ENCODE peak calls at places on chromosomes 2 and 18, in eight cellular contexts. One of them, this sample, is unnamed.

GRCh38 chr2:12762337-12762736 is 45.6 kb downstream of the TRIB2 start:
- DNase-seq in mammary epithelial cell: no peak
- DNase-seq in astrocyte of the spinal cord: no peak
- DNase-seq in AG10803: no peak
- DNase-seq in skeletal muscle cell: no peak
- DNase-seq in naive thymus-derived CD4-positive, alpha-beta T cell: no peak
- DNase-seq in astrocyte: no peak
- DNase-seq in transverse colon: no peak
- DNase-seq in this sample: no peak

GRCh38 chr2:31122133-31122532 is 16.1 kb downstream of the GALNT14 start:
- DNase-seq in naive thymus-derived CD4-positive, alpha-beta T cell: no peak
- DNase-seq in AG10803: no peak
- DNase-seq in transverse colon: no peak
- DNase-seq in mammary epithelial cell: no peak
- DNase-seq in astrocyte of the spinal cord: no peak
- DNase-seq in skeletal muscle cell: no peak
- DNase-seq in astrocyte: no peak
- DNase-seq in this sample: no peak

GRCh38 chr2:162113771-162114168 is 38.3 kb downstream of the GCG start:
- DNase-seq in astrocyte: peak; percentile 79
- DNase-seq in AG10803: peak; percentile 77
- DNase-seq in naive thymus-derived CD4-positive, alpha-beta T cell: no peak
- DNase-seq in astrocyte of the spinal cord: peak; percentile 53
- DNase-seq in mammary epithelial cell: peak; percentile 71
- DNase-seq in transverse colon: no peak
- DNase-seq in skeletal muscle cell: no peak
- DNase-seq in this sample: no peak

GRCh38 chr2:114807666-114808065 is 365.2 kb downstream of the DPP10 start:
- DNase-seq in transverse colon: no peak
- DNase-seq in mammary epithelial cell: no peak
- DNase-seq in naive thymus-derived CD4-positive, alpha-beta T cell: no peak
- DNase-seq in skeletal muscle cell: no peak
- DNase-seq in astrocyte of the spinal cord: no peak
- DNase-seq in AG10803: no peak
- DNase-seq in astrocyte: no peak
- DNase-seq in this sample: no peak

GRCh38 chr2:42918041-42918440 is 125.7 kb upstream of the HAAO start:
- DNase-seq in skeletal muscle cell: no peak
- DNase-seq in transverse colon: no peak
- DNase-seq in naive thymus-derived CD4-positive, alpha-beta T cell: no peak
- DNase-seq in astrocyte of the spinal cord: no peak
- DNase-seq in mammary epithelial cell: no peak
- DNase-seq in astrocyte: no peak
- DNase-seq in AG10803: no peak
- DNase-seq in this sample: no peak

GRCh38 chr2:12762976-12763375 is 46.2 kb downstream of the TRIB2 start:
- DNase-seq in astrocyte of the spinal cord: no peak
- DNase-seq in AG10803: peak; percentile 77
- DNase-seq in astrocyte: peak; percentile 80
- DNase-seq in transverse colon: no peak
- DNase-seq in skeletal muscle cell: no peak
- DNase-seq in mammary epithelial cell: no peak
- DNase-seq in naive thymus-derived CD4-positive, alpha-beta T cell: no peak
- DNase-seq in this sample: no peak

GRCh38 chr2:46569061-46569560 is 89.7 kb downstream of the TMEM247 start:
- DNase-seq in mammary epithelial cell: no peak
- DNase-seq in transverse colon: no peak
- DNase-seq in skeletal muscle cell: no peak
- DNase-seq in astrocyte: peak; percentile 77
- DNase-seq in astrocyte of the spinal cord: peak; percentile 40
- DNase-seq in naive thymus-derived CD4-positive, alpha-beta T cell: no peak
- DNase-seq in AG10803: peak; percentile 49
- DNase-seq in this sample: peak; percentile 80

GRCh38 chr2:187875836-187876235 is 321.6 kb upstream of the TFPI start:
- DNase-seq in transverse colon: no peak
- DNase-seq in mammary epithelial cell: no peak
- DNase-seq in naive thymus-derived CD4-positive, alpha-beta T cell: no peak
- DNase-seq in skeletal muscle cell: no peak
- DNase-seq in astrocyte: peak; percentile 8
- DNase-seq in astrocyte of the spinal cord: no peak
- DNase-seq in AG10803: no peak
- DNase-seq in this sample: no peak

GRCh38 chr2:150528861-150529801 is 41.7 kb upstream of the RND3 start:
- DNase-seq in mammary epithelial cell: peak; percentile 95
- DNase-seq in naive thymus-derived CD4-positive, alpha-beta T cell: no peak
- DNase-seq in astrocyte of the spinal cord: peak; percentile 64
- DNase-seq in AG10803: peak; percentile 94
- DNase-seq in transverse colon: no peak
- DNase-seq in skeletal muscle cell: peak; percentile 62
- DNase-seq in astrocyte: peak; percentile 78
- DNase-seq in this sample: peak; percentile 7

GRCh38 chr18:64271264-64271663 is 122.4 kb upstream of the LINC00305 start:
- DNase-seq in skeletal muscle cell: no peak
- DNase-seq in naive thymus-derived CD4-positive, alpha-beta T cell: no peak
- DNase-seq in astrocyte: no peak
- DNase-seq in transverse colon: no peak
- DNase-seq in AG10803: no peak
- DNase-seq in astrocyte of the spinal cord: no peak
- DNase-seq in mammary epithelial cell: no peak
- DNase-seq in this sample: no peak

GRCh38 chr2:40797115-40797514 is 345.2 kb upstream of the SLC8A1 start:
- DNase-seq in mammary epithelial cell: peak; percentile 2
- DNase-seq in naive thymus-derived CD4-positive, alpha-beta T cell: no peak
- DNase-seq in AG10803: no peak
- DNase-seq in transverse colon: no peak
- DNase-seq in astrocyte: peak; percentile 18
- DNase-seq in astrocyte of the spinal cord: peak; percentile 63
- DNase-seq in skeletal muscle cell: peak; percentile 22
- DNase-seq in this sample: no peak

GRCh38 chr2:120347387-120348010 is 1.6 kb downstream of the INHBB start:
- DNase-seq in skeletal muscle cell: no peak
- DNase-seq in naive thymus-derived CD4-positive, alpha-beta T cell: no peak
- DNase-seq in astrocyte: no peak
- DNase-seq in transverse colon: no peak
- DNase-seq in astrocyte of the spinal cord: peak; percentile 20
- DNase-seq in AG10803: peak; percentile 26
- DNase-seq in mammary epithelial cell: no peak
- DNase-seq in this sample: no peak

GRCh38 chr18:72544092-72544886 is at the start of gene CBLN2:
- DNase-seq in skeletal muscle cell: peak; percentile 7
- DNase-seq in transverse colon: peak; percentile 26
- DNase-seq in astrocyte: peak; percentile 41
- DNase-seq in naive thymus-derived CD4-positive, alpha-beta T cell: no peak
- DNase-seq in AG10803: peak; percentile 30
- DNase-seq in astrocyte of the spinal cord: peak; percentile 76
- DNase-seq in mammary epithelial cell: peak; percentile 46
- DNase-seq in this sample: no peak

GRCh38 chr2:142874293-142874814 is 3.1 kb upstream of the KYNU start:
- DNase-seq in astrocyte: peak; percentile 81
- DNase-seq in naive thymus-derived CD4-positive, alpha-beta T cell: no peak
- DNase-seq in astrocyte of the spinal cord: peak; percentile 85
- DNase-seq in skeletal muscle cell: peak; percentile 94
- DNase-seq in AG10803: peak; percentile 86
- DNase-seq in transverse colon: peak; percentile 38
- DNase-seq in mammary epithelial cell: peak; percentile 99
- DNase-seq in this sample: no peak

GRCh38 chr18:27763341-27763740 is 413.6 kb downstream of the CDH2 start:
- DNase-seq in naive thymus-derived CD4-positive, alpha-beta T cell: no peak
- DNase-seq in astrocyte: peak; percentile 23
- DNase-seq in mammary epithelial cell: no peak
- DNase-seq in astrocyte of the spinal cord: no peak
- DNase-seq in skeletal muscle cell: no peak
- DNase-seq in transverse colon: no peak
- DNase-seq in AG10803: no peak
- DNase-seq in this sample: no peak

GRCh38 chr18:27763936-27764335 is 413.0 kb downstream of the CDH2 start:
- DNase-seq in naive thymus-derived CD4-positive, alpha-beta T cell: no peak
- DNase-seq in transverse colon: no peak
- DNase-seq in astrocyte: peak; percentile 11
- DNase-seq in AG10803: no peak
- DNase-seq in astrocyte of the spinal cord: no peak
- DNase-seq in mammary epithelial cell: no peak
- DNase-seq in skeletal muscle cell: no peak
- DNase-seq in this sample: no peak

GRCh38 chr18:27772081-27772480 is 404.8 kb downstream of the CDH2 start:
- DNase-seq in AG10803: no peak
- DNase-seq in astrocyte of the spinal cord: no peak
- DNase-seq in mammary epithelial cell: no peak
- DNase-seq in astrocyte: no peak
- DNase-seq in naive thymus-derived CD4-positive, alpha-beta T cell: no peak
- DNase-seq in transverse colon: no peak
- DNase-seq in skeletal muscle cell: no peak
- DNase-seq in this sample: no peak

GRCh38 chr18:27771571-27771970 is 405.4 kb downstream of the CDH2 start:
- DNase-seq in transverse colon: no peak
- DNase-seq in mammary epithelial cell: no peak
- DNase-seq in astrocyte of the spinal cord: no peak
- DNase-seq in skeletal muscle cell: peak; percentile 7
- DNase-seq in AG10803: no peak
- DNase-seq in naive thymus-derived CD4-positive, alpha-beta T cell: no peak
- DNase-seq in astrocyte: peak; percentile 5
- DNase-seq in this sample: no peak

DNA sequence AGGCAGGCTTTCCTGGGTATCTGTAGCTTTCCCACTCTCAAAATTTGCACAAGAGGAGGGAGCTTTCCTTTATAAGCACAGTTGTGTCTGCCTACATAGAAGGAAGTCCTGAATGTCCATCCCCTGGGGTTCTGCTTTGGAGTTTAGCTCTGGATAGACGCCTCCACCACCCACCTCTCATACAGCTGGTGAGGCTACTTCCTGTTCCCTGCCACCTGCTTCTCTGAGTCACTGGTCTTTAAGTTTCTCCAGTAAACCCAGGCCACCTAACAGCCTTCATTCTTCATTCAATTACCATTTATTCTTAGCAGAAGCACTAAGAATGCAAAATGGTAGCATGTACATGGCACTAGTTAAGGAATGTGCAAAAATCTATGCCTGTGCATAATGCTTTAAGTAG is 407.8 kb downstream of the CDH2 start:
- DNase-seq in skeletal muscle cell: no peak
- DNase-seq in astrocyte of the spinal cord: no peak
- DNase-seq in astrocyte: no peak
- DNase-seq in mammary epithelial cell: no peak
- DNase-seq in naive thymus-derived CD4-positive, alpha-beta T cell: no peak
- DNase-seq in transverse colon: no peak
- DNase-seq in AG10803: no peak
- DNase-seq in this sample: no peak
- H3K4me3 ChIP-seq in skeletal muscle cell: no peak overlapping the region
- H3K4me3 ChIP-seq in astrocyte of the spinal cord: no peak overlapping the region
- H3K4me3 ChIP-seq in astrocyte: no peak overlapping the region
- H3K4me3 ChIP-seq in mammary epithelial cell: no peak overlapping the region
- H3K4me3 ChIP-seq in naive thymus-derived CD4-positive, alpha-beta T cell: no peak overlapping the region
- H3K4me3 ChIP-seq in transverse colon: no peak overlapping the region
- H3K4me3 ChIP-seq in AG10803: no peak overlapping the region
- H3K4me3 ChIP-seq in this sample: no peak overlapping the region

DNA sequence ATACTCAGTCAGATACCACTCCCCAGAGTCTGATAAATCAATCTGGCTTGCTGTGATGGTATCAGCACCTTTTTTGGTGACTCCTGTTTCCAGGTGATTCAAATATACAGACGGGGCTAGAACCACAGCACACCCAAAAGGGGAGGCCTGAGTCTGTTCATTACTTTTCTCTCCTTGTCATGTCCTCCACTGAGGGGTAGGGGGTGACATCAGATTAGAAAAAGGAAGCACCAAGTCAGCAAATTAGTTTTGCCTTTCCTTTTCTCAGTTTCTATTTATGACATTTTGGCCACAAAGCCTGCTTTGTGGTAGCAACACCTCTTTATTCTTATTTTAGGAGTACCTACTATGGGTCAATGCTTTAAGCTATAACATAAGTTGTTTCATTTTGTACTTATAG is 127.4 kb downstream of the CCDC102B start:
- DNase-seq in astrocyte: no peak
- DNase-seq in transverse colon: no peak
- DNase-seq in mammary epithelial cell: peak; percentile 35
- DNase-seq in skeletal muscle cell: no peak
- DNase-seq in astrocyte of the spinal cord: peak; percentile 1
- DNase-seq in naive thymus-derived CD4-positive, alpha-beta T cell: no peak
- DNase-seq in AG10803: peak; percentile 3
- DNase-seq in this sample: no peak
- H3K4me3 ChIP-seq in astrocyte: no peak overlapping the region
- H3K4me3 ChIP-seq in transverse colon: no peak overlapping the region
- H3K4me3 ChIP-seq in mammary epithelial cell: no peak overlapping the region
- H3K4me3 ChIP-seq in skeletal muscle cell: no peak overlapping the region
- H3K4me3 ChIP-seq in astrocyte of the spinal cord: no peak overlapping the region
- H3K4me3 ChIP-seq in naive thymus-derived CD4-positive, alpha-beta T cell: no peak overlapping the region
- H3K4me3 ChIP-seq in AG10803: no peak overlapping the region
- H3K4me3 ChIP-seq in this sample: no peak overlapping the region

DNA sequence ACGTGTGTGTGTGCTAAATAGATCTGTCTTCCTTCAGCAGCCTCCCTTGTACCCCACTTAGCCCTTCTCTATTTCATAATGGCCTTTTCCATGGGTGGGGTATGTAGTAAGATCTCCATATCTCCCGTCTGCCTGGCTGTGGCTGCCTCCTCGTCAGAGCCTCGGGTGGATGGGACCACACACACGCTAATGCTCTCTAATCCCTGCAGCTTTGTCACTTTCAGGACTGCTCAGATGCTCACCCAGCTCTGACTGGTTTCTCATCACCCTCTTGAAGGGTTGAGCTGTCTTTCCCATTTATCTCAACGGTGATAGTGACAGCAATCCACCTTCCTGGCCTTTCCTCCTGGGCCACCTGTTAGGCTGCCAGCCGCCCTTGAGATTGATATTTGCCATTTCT is 95.3 kb downstream of the DCC start:
- DNase-seq in transverse colon: no peak
- DNase-seq in AG10803: no peak
- DNase-seq in astrocyte of the spinal cord: no peak
- DNase-seq in naive thymus-derived CD4-positive, alpha-beta T cell: no peak
- DNase-seq in astrocyte: no peak
- DNase-seq in mammary epithelial cell: no peak
- DNase-seq in skeletal muscle cell: no peak
- DNase-seq in this sample: no peak
- H3K4me3 ChIP-seq in transverse colon: no peak overlapping the region
- H3K4me3 ChIP-seq in AG10803: no peak overlapping the region
- H3K4me3 ChIP-seq in astrocyte of the spinal cord: no peak overlapping the region
- H3K4me3 ChIP-seq in naive thymus-derived CD4-positive, alpha-beta T cell: no peak overlapping the region
- H3K4me3 ChIP-seq in astrocyte: no peak overlapping the region
- H3K4me3 ChIP-seq in mammary epithelial cell: no peak overlapping the region
- H3K4me3 ChIP-seq in skeletal muscle cell: no peak overlapping the region
- H3K4me3 ChIP-seq in this sample: no peak overlapping the region

DNA sequence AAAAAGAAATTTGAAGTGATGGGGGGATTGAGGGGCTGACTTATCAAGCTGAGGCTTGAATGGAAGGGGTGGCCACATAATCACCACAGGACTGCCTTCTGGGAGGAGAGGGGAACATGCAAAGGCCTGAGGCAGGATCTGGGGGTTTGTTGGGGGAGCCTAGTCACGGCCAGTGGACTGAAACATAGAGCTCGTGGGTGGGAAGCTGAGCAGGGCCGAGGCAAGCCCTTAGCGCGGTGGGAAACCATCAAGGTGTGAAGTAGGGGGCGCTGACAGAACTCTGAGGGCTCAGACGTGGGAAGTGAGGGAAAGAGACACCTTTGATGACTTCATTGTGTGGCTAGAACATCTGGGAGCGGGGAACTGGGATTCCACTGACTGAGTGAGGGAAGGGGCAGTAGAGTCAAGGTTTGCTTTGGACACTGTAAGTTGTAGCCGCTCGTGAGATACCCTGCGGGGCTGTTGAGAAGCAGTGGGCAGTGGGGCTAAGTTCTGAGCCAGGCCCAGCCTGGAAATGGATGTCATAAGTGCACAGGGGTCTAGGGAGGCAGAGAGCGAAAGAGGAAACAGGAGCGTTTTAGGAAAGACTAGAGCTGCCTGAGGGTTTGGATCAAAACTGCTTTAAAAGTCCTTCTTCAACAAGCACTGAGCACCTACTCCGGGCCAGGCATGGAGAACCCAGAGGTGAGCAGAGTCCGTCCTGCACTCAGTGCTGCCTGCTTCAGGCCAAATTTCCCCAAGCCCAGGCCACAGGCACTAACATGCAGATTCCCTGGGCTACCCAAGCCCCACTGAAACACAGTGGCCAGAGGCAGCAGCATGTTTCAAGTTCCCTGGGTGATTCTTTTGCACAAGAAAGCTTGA is 694 bp upstream of the SNORC start:
- DNase-seq in astrocyte of the spinal cord: no peak
- DNase-seq in mammary epithelial cell: no peak
- DNase-seq in AG10803: no peak
- DNase-seq in naive thymus-derived CD4-positive, alpha-beta T cell: no peak
- DNase-seq in transverse colon: no peak
- DNase-seq in skeletal muscle cell: no peak
- DNase-seq in astrocyte: no peak
- DNase-seq in this sample: no peak
- H3K4me3 ChIP-seq in astrocyte of the spinal cord: no peak overlapping the region
- H3K4me3 ChIP-seq in mammary epithelial cell: no peak overlapping the region
- H3K4me3 ChIP-seq in AG10803: no peak overlapping the region
- H3K4me3 ChIP-seq in naive thymus-derived CD4-positive, alpha-beta T cell: no peak overlapping the region
- H3K4me3 ChIP-seq in transverse colon: no peak overlapping the region
- H3K4me3 ChIP-seq in skeletal muscle cell: no peak overlapping the region
- H3K4me3 ChIP-seq in astrocyte: no peak overlapping the region
- H3K4me3 ChIP-seq in this sample: no peak overlapping the region

This sample was measured in GM12864.